ENCODE peak calls at places on chromosomes 11 and 22, in five cellular contexts. Q is iPS DF 6.9, T is adrenal gland, F is NCI-H1436, E is substantia nigra. U is an unnamed sample.
A peak's percentile ranks its signal among the peaks of the same experiment; 100 is the strongest.

GRCh38 chr11:3840289-3840869 is 380 bp downstream of the RHOG start:
- DNase-seq in T (no peak), E (no peak), Q (no peak), F (no peak), U (peak; percentile 53)

GRCh38 chr22:37892566-37893338 is 13.3 kb upstream of the MICALL1 start:
- DNase-seq in E (peak; percentile 80), T (no peak), Q (no peak), F (no peak), U (no peak)

GRCh38 chr11:17579451-17579850 is 32.4 kb downstream of the OTOG start:
- DNase-seq in Q (no peak), T (no peak), F (no peak), E (no peak), U (peak; percentile 40)

GRCh38 chr22:38413085-38414008 is 41.7 kb downstream of the KCNJ4 start:
- DNase-seq in Q (no peak), E (no peak), F (no peak), T (peak; percentile 35), U (no peak)

GRCh38 chr11:113308601-113309000 is 5.8 kb upstream of the TTC12 start:
- DNase-seq in T (no peak), Q (no peak), F (no peak), E (no peak), U (no peak)

GRCh38 chr11:91350931-91351330 is 873.7 kb upstream of the FAT3 start:
- DNase-seq in T (no peak), E (no peak), Q (no peak), F (no peak), U (no peak)

GRCh38 chr11:31801298-31801702 is 9.8 kb downstream of the PAX6 start:
- DNase-seq in F (no peak), E (no peak), T (no peak), Q (no peak), U (no peak)

GRCh38 chr11:11265994-11266606 is 87.0 kb downstream of the CSNK2A3 start:
- DNase-seq in T (peak; percentile 21), Q (peak; percentile 43), F (peak; percentile 54), E (peak; percentile 35), U (peak; percentile 19)

GRCh38 chr11:111586305-111586915 is 15.8 kb upstream of the SIK2 start:
- DNase-seq in Q (no peak), T (no peak), E (no peak), F (peak; percentile 55), U (no peak)

GRCh38 chr22:36331306-36331911 is 56.4 kb downstream of the MYH9 start:
- DNase-seq in T (peak; percentile 89), F (no peak), Q (peak; percentile 43), E (peak; percentile 27), U (peak; percentile 95)

GRCh38 chr11:107819361-107820014 is 39.1 kb downstream of the SLC35F2 start:
- DNase-seq in E (no peak), T (no peak), F (no peak), Q (no peak), U (no peak)

GRCh38 chr11:103709366-103709765 is 327.1 kb upstream of the DDI1 start:
- DNase-seq in E (no peak), T (no peak), F (no peak), Q (no peak), U (no peak)

GRCh38 chr11:75244052-75244814 is 3.7 kb downstream of the TPBGL start:
- DNase-seq in T (no peak), F (no peak), Q (no peak), E (no peak), U (no peak)

GRCh38 chr22:37623075-37624016 is 14.7 kb downstream of the GGA1 start:
- DNase-seq in Q (no peak), T (peak; percentile 59), E (peak; percentile 28), F (peak; percentile 60), U (peak; percentile 77)

GRCh38 chr22:49240016-49240380 is 587.7 kb downstream of the BRD1 start:
- DNase-seq in F (no peak), T (no peak), Q (no peak), E (no peak), U (no peak)

GRCh38 chr11:33478111-33478573 is 221.0 kb downstream of the HIPK3 start:
- DNase-seq in F (no peak), T (peak; percentile 76), E (no peak), Q (no peak), U (no peak)

U was measured in SJSA1.